ENCODE peak calls at places on chromosomes 12 and 14, in four cellular contexts. T, N, G and B are unnamed samples.

GRCh38 chr14:54702014-54702491 is 135.1 kb downstream of the SAMD4A start:
- DNase-seq in N (no peak), T (no peak), G (no peak), B (no peak)

GRCh38 chr14:77184396-77185092 is 2.9 kb downstream of the TMEM63C start:
- DNase-seq in N (no peak), G (no peak), T (no peak), B (no peak)

GRCh38 chr12:113552760-113553159 is 81.1 kb upstream of the LHX5 start:
- DNase-seq in T (no peak), G (no peak), N (no peak), B (no peak)

GRCh38 chr14:24255931-24256696 is 6.9 kb downstream of the TGM1 start:
- DNase-seq in G (peak; percentile 42), N (no peak), T (no peak), B (no peak)

GRCh38 chr12:48788852-48789775 is at the start of gene ADCY6:
- DNase-seq in N (peak; percentile 84), G (peak; percentile 87), T (peak; percentile 96), B (peak; percentile 90)

GRCh38 chr12:85057370-85057963 is 21.3 kb downstream of the LRRIQ1 start:
- DNase-seq in N (no peak), T (peak; percentile 33), G (no peak), B (no peak)

GRCh38 chr14:68106456-68106855 is 286.9 kb downstream of the RAD51B start:
- DNase-seq in N (no peak), T (no peak), G (no peak), B (no peak)

GRCh38 chr14:89349196-89350008 is 67.6 kb downstream of the FOXN3 start:
- DNase-seq in G (no peak), N (peak; percentile 57), T (peak; percentile 64), B (no peak)

GRCh38 chr12:7609051-7609450 is 56.7 kb downstream of the APOBEC1 start:
- DNase-seq in G (no peak), N (no peak), T (no peak), B (no peak)
- TF ChIP-seq EP300 in G (no peak), N (no peak), T (no peak), B (no peak)

GRCh38 chr12:24596768-24597388 is 352.0 kb downstream of the BCAT1 start:
- DNase-seq in T (peak; percentile 59), N (no peak), G (no peak), B (no peak)

GRCh38 chr12:24603371-24603770 is 345.5 kb downstream of the BCAT1 start:
- DNase-seq in T (no peak), N (no peak), G (no peak), B (no peak)

GRCh38 chr12:24600996-24601395 is 347.9 kb downstream of the BCAT1 start:
- DNase-seq in T (no peak), G (no peak), N (no peak), B (no peak)

GRCh38 chr12:24599737-24600136 is 349.2 kb downstream of the BCAT1 start:
- DNase-seq in G (no peak), N (no peak), T (no peak), B (no peak)

GRCh38 chr12:24600559-24600958 is 348.3 kb downstream of the BCAT1 start:
- DNase-seq in G (no peak), T (no peak), N (no peak), B (no peak)
- H3K4me1 ChIP-seq in G (no peaks in the 10 kb centered on the region), T (no peaks in the 10 kb centered on the region), N (no peaks in the 10 kb centered on the region), B (no peaks in the 10 kb centered on the region)

GRCh38 chr12:106767954-106768501 is 6.5 kb upstream of the RIC8B start:
- DNase-seq in N (no peak), T (no peak), G (no peak), B (no peak)
- TF ChIP-seq EP300 in N (no peak), T (no peak), G (no peak), B (no peak)

GRCh38 chr12:106284294-106285105 is 18.0 kb upstream of the TCP11L2 start:
- DNase-seq in N (no peak), G (no peak), T (no peak), B (no peak)
- H3K4me1 ChIP-seq in N (no peaks in the 10 kb centered on the region), G (peaks cover 28% of the 10 kb centered on the region), T (no peaks in the 10 kb centered on the region), B (no peaks in the 10 kb centered on the region)

DNA sequence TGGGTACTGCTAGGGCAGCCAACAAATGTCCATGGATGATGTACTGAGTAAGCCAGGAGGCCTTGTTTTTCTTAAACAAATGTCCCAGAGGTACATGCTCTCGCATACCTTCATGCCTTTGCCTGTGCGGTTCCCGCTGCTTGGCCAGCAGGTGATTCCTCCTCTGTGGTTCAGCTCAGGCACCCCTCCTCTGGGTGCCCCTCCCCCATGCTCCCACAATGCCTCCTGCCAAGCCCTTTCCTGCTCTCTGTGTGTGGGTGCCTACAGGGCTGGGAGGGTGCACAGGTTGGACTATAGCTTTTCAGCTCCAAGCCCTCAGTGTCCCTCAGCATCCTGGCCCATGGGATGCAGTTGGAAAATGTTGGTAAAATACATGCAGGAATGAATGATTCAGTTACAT is 23.5 kb downstream of the ASB2 start:
- DNase-seq in G (no peak), N (no peak), T (no peak), B (no peak)
- TF ChIP-seq EP300 in G (no peak), N (no peak), T (no peak), B (no peak)

DNA sequence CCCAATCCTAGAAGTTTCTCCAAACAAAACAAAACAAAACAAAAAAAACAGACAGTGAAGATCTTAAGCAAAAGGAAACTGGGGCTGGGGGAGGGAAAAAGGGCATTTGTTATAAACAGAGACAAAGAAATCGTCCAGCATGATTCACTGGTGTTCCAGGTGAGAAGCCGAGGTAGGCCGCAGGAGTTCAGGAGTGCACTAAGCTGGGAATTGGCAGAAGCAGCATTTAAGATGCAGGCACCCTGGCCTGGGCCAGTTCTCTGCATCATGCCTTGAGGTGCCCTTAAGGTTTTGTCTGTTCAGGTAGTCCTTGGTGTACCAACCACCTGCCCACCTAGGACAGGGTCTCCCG is 11.2 kb downstream of the TBX3 start:
- DNase-seq in G (no peak), T (no peak), N (no peak), B (no peak)
- H3K4me1 ChIP-seq in G (peaks cover 31% of the 10 kb centered on the region), T (peaks cover 49% of the 10 kb centered on the region), N (peaks cover 9% of the 10 kb centered on the region), B (no peaks in the 10 kb centered on the region)

DNA sequence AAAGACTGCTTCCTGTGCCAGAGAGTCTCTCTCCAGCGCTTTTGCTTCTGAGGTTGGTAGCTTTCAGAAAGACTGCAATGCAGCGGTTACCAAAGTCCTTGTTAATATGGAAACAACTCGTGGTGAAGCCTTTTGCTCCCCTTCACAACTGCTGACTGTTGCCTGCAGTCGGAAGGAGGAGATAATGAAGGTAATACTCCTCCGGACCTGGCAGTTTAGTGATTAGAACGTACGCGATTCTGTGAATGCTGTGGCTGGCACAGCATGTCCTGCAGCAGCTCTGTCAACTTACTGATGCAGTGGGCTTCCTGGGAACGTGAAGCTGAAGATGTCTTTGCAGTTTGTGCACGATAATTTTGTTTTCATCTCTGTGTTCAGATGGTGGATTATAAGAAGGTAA is 51.0 kb downstream of the TRAF3 start:
- DNase-seq in T (no peak), N (no peak), G (no peak), B (no peak)
- TF ChIP-seq EP300 in T (no peak), N (no peak), G (no peak), B (no peak)

GRCh38 chr12:124544983-124545382 is 22.4 kb downstream of the NCOR2 start:
- DNase-seq in G (peak; percentile 68), N (no peak), T (no peak), B (no peak)

GRCh38 chr12:124545508-124546418 is 21.6 kb downstream of the NCOR2 start:
- DNase-seq in G (peak; percentile 73), T (no peak), N (no peak), B (peak; percentile 83)

GRCh38 chr12:124549629-124550028 is 17.8 kb downstream of the NCOR2 start:
- DNase-seq in T (no peak), G (no peak), N (no peak), B (no peak)

GRCh38 chr12:124548854-124549378 is 18.5 kb downstream of the NCOR2 start:
- DNase-seq in N (peak; percentile 69), G (peak; percentile 89), T (peak; percentile 72), B (peak; percentile 88)

GRCh38 chr12:124547626-124548025 is 19.8 kb downstream of the NCOR2 start:
- DNase-seq in T (no peak), N (no peak), G (no peak), B (no peak)
- H3K4me1 ChIP-seq in T (peaks cover 73% of the 10 kb centered on the region), N (peaks cover 54% of the 10 kb centered on the region), G (peaks cover 87% of the 10 kb centered on the region), B (peaks cover 85% of the 10 kb centered on the region)

GRCh38 chr12:129873458-129873857 is 30.4 kb downstream of the TMEM132D start:
- DNase-seq in T (no peak), G (no peak), N (no peak), B (no peak)

GRCh38 chr12:129871991-129872969 is 31.5 kb downstream of the TMEM132D start:
- DNase-seq in T (no peak), G (no peak), N (no peak), B (no peak)

GRCh38 chr12:129877383-129877782 is 26.4 kb downstream of the TMEM132D start:
- DNase-seq in T (no peak), N (no peak), G (no peak), B (no peak)
- TF ChIP-seq EP300 in T (no peak), N (no peak), G (no peak), B (no peak)